ENCODE peak calls at places on chromosomes 12 and 14, in eight cellular contexts. B is PC-9, C is thyroid gland, Q is heart left ventricle, V is cardiac muscle cell, P is upper lobe of left lung, Z is tibial nerve, W is brain microvascular endothelial cell. H is an unnamed sample.

GRCh38 chr12:6377667-6377994 is 2.3 kb upstream of the SCNN1A start:
- DNase-seq in B (peak; percentile 92), C (peak; percentile 92), Q (no peak), V (no peak), P (peak; percentile 90), Z (no peak), W (no peak), H (no peak)

GRCh38 chr12:118220697-118221096 is 84.8 kb downstream of the PEBP1 start:
- DNase-seq in B (no peak), C (no peak), Q (no peak), V (no peak), P (no peak), Z (no peak), W (no peak), H (no peak)

GRCh38 chr12:2625267-2625666 is 169.5 kb upstream of the FKBP4 start:
- DNase-seq in B (no peak), C (peak; percentile 9), Q (no peak), V (no peak), P (no peak), Z (no peak), W (no peak), H (no peak)

GRCh38 chr12:18700254-18700653 is 37.6 kb downstream of the PLCZ1 start:
- DNase-seq in B (no peak), C (no peak), Q (peak; percentile 34), V (no peak), P (no peak), Z (no peak), W (peak; percentile 62), H (peak; percentile 85)

GRCh38 chr12:65532162-65532561 is 253.7 kb downstream of the MSRB3 start:
- DNase-seq in B (no peak), C (no peak), Q (no peak), V (no peak), P (no peak), Z (no peak), W (peak; percentile 78), H (peak; percentile 57)

GRCh38 chr14:53999061-53999488 is 42.5 kb upstream of the BMP4 start:
- DNase-seq in B (no peak), C (peak; percentile 4), Q (no peak), V (peak; percentile 56), P (peak; percentile 54), Z (no peak), W (peak; percentile 54), H (peak; percentile 88)

GRCh38 chr12:123010681-123011080 is 30.2 kb downstream of the ARL6IP4 start:
- DNase-seq in B (no peak), C (no peak), Q (no peak), V (no peak), P (no peak), Z (no peak), W (no peak), H (no peak)

GRCh38 chr14:22980672-22981089 is 1.7 kb downstream of the AJUBA start:
- DNase-seq in B (peak; percentile 71), C (peak; percentile 82), Q (peak; percentile 26), V (peak; percentile 66), P (peak; percentile 54), Z (no peak), W (no peak), H (peak; percentile 34)

DNA sequence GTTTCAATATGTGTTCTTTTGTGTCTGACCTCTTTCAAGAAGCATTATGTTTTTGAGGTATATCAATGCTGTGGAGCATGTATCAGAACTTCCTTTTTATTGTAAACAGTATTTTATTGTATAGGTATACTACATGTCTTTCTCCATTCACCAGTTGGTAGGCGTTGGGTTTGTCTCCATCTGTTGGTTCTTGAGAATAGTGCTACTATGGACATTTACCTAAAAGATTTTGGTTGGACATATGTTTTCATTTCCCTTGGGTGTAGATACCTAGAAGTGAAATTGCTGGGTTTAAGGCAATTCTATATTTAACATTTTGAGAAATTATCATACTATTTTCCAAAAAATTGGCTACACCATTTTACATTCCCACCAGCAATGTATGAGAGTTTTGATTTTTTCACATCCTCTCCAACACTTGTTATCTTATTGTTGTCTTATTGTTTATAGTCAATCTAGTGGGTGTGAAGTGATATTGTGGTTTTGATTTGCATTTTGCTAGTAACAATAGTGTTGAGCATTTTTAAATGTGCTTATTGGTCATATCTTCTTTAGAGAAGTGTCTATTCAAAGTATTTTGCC is 409.2 kb downstream of the IPO8 start:
- DNase-seq in B (no peak), C (no peak), Q (no peak), V (peak; percentile 46), P (no peak), Z (no peak), W (peak; percentile 60), H (peak; percentile 58)
- TF ChIP-seq CTCF in B (peak; percentile 67), C (no peak), Q (peak; percentile 56), V (peak; percentile 75), P (peak; percentile 9), Z (no peak), W (peak; percentile 53), H (peak; percentile 69)

DNA sequence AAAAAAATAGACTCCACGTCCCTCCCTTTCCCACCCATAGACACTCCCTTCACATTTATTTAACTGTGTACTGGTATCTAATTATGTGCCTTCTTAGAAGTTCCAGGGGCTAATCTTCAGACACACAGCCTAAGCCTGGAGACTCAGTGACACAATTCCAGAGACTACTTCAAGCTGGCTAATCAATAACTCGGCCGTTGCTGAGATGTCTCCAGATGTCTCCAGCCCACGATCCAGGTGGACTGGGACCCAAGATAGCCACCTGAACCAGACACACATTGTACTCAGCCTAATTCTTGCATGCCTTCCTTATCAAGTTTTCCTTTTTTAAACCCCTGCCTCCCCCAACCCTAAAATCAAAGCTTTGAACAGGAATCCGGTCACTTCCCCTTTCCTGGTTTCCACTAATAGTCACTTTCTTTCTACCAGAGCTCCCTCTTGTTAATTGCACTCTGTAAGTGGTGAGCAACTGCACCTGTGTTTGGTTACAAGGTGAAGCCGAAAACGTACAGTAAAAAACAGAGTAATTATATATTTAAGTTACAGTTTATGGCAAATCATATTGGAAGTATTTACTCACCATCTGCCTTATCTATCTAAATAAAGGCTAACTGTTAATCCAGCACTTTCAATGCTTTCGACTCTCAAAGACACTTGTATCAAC is 39.8 kb upstream of the PTGDR start:
- DNase-seq in B (no peak), C (no peak), Q (no peak), V (no peak), P (no peak), Z (no peak), W (no peak), H (no peak)
- H3K4me3 ChIP-seq in B (no peak overlapping the region), C (no peak overlapping the region), Q (no peak overlapping the region), V (no peak overlapping the region), P (no peak overlapping the region), Z (no peak overlapping the region), W (no peak overlapping the region), H (no peak overlapping the region)

GRCh38 chr12:51238510-51239334 is at the start of gene DAZAP2:
- DNase-seq in B (peak; percentile 94), C (peak; percentile 98), Q (peak; percentile 97), V (peak; percentile 96), P (peak; percentile 98), Z (peak; percentile 88), W (peak; percentile 93), H (peak; percentile 96)
- TF ChIP-seq CTCF in B (no peak), C (no peak), Q (peak; percentile 40), V (peak; percentile 5), P (peak; percentile 27), Z (peak; percentile 44), W (peak; percentile 24), H (no peak)

GRCh38 chr12:132766380-132767085 is 4.9 kb upstream of the ANKLE2 start:
- DNase-seq in B (no peak), C (no peak), Q (peak; percentile 86), V (peak; percentile 38), P (peak; percentile 82), Z (peak; percentile 21), W (no peak), H (peak; percentile 8)
- H3K4me3 ChIP-seq in B (no peak overlapping the region), C (no peak overlapping the region), Q (no peak overlapping the region), V (no peak overlapping the region), P (no peak overlapping the region), Z (no peak overlapping the region), W (no peak overlapping the region), H (no peak overlapping the region)

DNA sequence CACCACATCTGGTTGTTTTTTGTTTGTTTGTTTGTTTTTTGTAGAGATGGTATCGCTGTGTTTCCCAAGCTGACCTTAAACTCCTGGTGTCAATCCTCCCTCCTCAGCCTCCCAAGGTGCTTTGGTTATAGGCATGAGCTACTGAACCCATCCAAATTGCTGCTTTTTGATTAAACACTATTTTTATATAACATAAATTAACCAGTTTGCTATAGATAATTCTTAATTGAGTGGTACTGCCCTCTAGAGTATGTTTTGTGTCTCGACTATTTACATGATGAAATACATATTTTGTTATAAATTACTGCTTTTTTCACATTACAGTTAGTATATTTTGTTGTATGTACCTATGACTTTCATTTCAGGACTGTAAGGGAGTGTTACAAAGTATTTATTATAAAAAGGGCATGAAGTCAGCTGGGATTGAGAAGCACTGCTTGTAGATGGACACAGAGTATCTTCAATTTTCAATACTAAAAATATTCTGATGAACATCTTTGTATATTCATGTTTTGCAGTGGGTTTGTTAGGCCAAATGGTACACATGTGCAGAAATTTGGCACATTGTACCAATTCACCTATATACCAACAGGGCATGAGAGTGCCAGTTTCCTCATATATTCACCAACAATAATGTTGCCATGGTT is 14.9 kb upstream of the SCAF11 start:
- DNase-seq in B (no peak), C (no peak), Q (no peak), V (no peak), P (no peak), Z (no peak), W (no peak), H (no peak)
- TF ChIP-seq CTCF in B (peak; percentile 73), C (no peak), Q (peak; percentile 57), V (peak; percentile 49), P (no peak), Z (no peak), W (peak; percentile 15), H (no peak)